ENCODE peak calls at places on chromosomes 1 and 21, in ten cellular contexts. One of them, this sample, is unnamed.

GRCh38 chr1:99180343-99180808 is 83.9 kb upstream of the PLPPR4 start:
- DNase-seq in M059J: peak
- DNase-seq in stimulated activated CD4-positive, alpha-beta T cell treated with anti-CD3 and anti-CD28 coated beads, Interleukin-1b, Interleukin-23, amount 100 ng/mL, for 48 hours: peak
- DNase-seq in spleen: no peak
- DNase-seq in H7: peak
- DNase-seq in GM04504: peak
- DNase-seq in CD4-positive, alpha-beta T cell: peak
- DNase-seq in glutamatergic neuron: peak
- DNase-seq in HTR-8/SVneo: peak
- DNase-seq in epithelial cell of esophagus: peak
- DNase-seq in this sample: peak

GRCh38 chr1:221543529-221544120 is 198.3 kb downstream of the DUSP10 start:
- DNase-seq in M059J: peak
- DNase-seq in stimulated activated CD4-positive, alpha-beta T cell treated with anti-CD3 and anti-CD28 coated beads, Interleukin-1b, Interleukin-23, amount 100 ng/mL, for 48 hours: no peak
- DNase-seq in spleen: no peak
- DNase-seq in H7: peak
- DNase-seq in GM04504: no peak
- DNase-seq in CD4-positive, alpha-beta T cell: no peak
- DNase-seq in glutamatergic neuron: no peak
- DNase-seq in HTR-8/SVneo: peak
- DNase-seq in epithelial cell of esophagus: peak
- DNase-seq in this sample: no peak

GRCh38 chr1:214416417-214417212 is 134.8 kb downstream of the PTPN14 start:
- DNase-seq in M059J: peak
- DNase-seq in stimulated activated CD4-positive, alpha-beta T cell treated with anti-CD3 and anti-CD28 coated beads, Interleukin-1b, Interleukin-23, amount 100 ng/mL, for 48 hours: no peak
- DNase-seq in spleen: no peak
- DNase-seq in H7: no peak
- DNase-seq in GM04504: no peak
- DNase-seq in CD4-positive, alpha-beta T cell: no peak
- DNase-seq in glutamatergic neuron: no peak
- DNase-seq in HTR-8/SVneo: no peak
- DNase-seq in epithelial cell of esophagus: peak
- DNase-seq in this sample: no peak

GRCh38 chr1:109775408-109775807 is 11.7 kb upstream of the EPS8L3 start:
- DNase-seq in M059J: peak
- DNase-seq in stimulated activated CD4-positive, alpha-beta T cell treated with anti-CD3 and anti-CD28 coated beads, Interleukin-1b, Interleukin-23, amount 100 ng/mL, for 48 hours: no peak
- DNase-seq in spleen: no peak
- DNase-seq in H7: no peak
- DNase-seq in GM04504: no peak
- DNase-seq in CD4-positive, alpha-beta T cell: no peak
- DNase-seq in glutamatergic neuron: no peak
- DNase-seq in HTR-8/SVneo: no peak
- DNase-seq in epithelial cell of esophagus: no peak
- DNase-seq in this sample: no peak

GRCh38 chr21:14480601-14481000 is 65.5 kb downstream of the SAMSN1 start:
- DNase-seq in M059J: no peak
- DNase-seq in stimulated activated CD4-positive, alpha-beta T cell treated with anti-CD3 and anti-CD28 coated beads, Interleukin-1b, Interleukin-23, amount 100 ng/mL, for 48 hours: no peak
- DNase-seq in spleen: no peak
- DNase-seq in H7: no peak
- DNase-seq in GM04504: no peak
- DNase-seq in CD4-positive, alpha-beta T cell: no peak
- DNase-seq in glutamatergic neuron: no peak
- DNase-seq in HTR-8/SVneo: no peak
- DNase-seq in epithelial cell of esophagus: peak
- DNase-seq in this sample: no peak

GRCh38 chr1:54794401-54795099 is 6.6 kb downstream of the TTC22 start:
- DNase-seq in M059J: peak
- DNase-seq in stimulated activated CD4-positive, alpha-beta T cell treated with anti-CD3 and anti-CD28 coated beads, Interleukin-1b, Interleukin-23, amount 100 ng/mL, for 48 hours: no peak
- DNase-seq in spleen: peak
- DNase-seq in H7: no peak
- DNase-seq in GM04504: no peak
- DNase-seq in CD4-positive, alpha-beta T cell: no peak
- DNase-seq in glutamatergic neuron: no peak
- DNase-seq in HTR-8/SVneo: peak
- DNase-seq in epithelial cell of esophagus: peak
- DNase-seq in this sample: no peak

GRCh38 chr1:41768538-41768937 is 150.2 kb downstream of the HIVEP3 start:
- DNase-seq in M059J: no peak
- DNase-seq in stimulated activated CD4-positive, alpha-beta T cell treated with anti-CD3 and anti-CD28 coated beads, Interleukin-1b, Interleukin-23, amount 100 ng/mL, for 48 hours: no peak
- DNase-seq in spleen: no peak
- DNase-seq in H7: no peak
- DNase-seq in GM04504: no peak
- DNase-seq in CD4-positive, alpha-beta T cell: no peak
- DNase-seq in glutamatergic neuron: no peak
- DNase-seq in HTR-8/SVneo: no peak
- DNase-seq in epithelial cell of esophagus: no peak
- DNase-seq in this sample: no peak

GRCh38 chr1:188128761-188129160 is 1300.0 kb downstream of the PLA2G4A start:
- DNase-seq in M059J: peak
- DNase-seq in stimulated activated CD4-positive, alpha-beta T cell treated with anti-CD3 and anti-CD28 coated beads, Interleukin-1b, Interleukin-23, amount 100 ng/mL, for 48 hours: no peak
- DNase-seq in spleen: peak
- DNase-seq in H7: peak
- DNase-seq in GM04504: no peak
- DNase-seq in CD4-positive, alpha-beta T cell: no peak
- DNase-seq in glutamatergic neuron: no peak
- DNase-seq in HTR-8/SVneo: peak
- DNase-seq in epithelial cell of esophagus: peak
- DNase-seq in this sample: no peak

GRCh38 chr1:63864224-63864623 is 90.4 kb downstream of the ROR1 start:
- DNase-seq in M059J: no peak
- DNase-seq in stimulated activated CD4-positive, alpha-beta T cell treated with anti-CD3 and anti-CD28 coated beads, Interleukin-1b, Interleukin-23, amount 100 ng/mL, for 48 hours: no peak
- DNase-seq in spleen: no peak
- DNase-seq in H7: no peak
- DNase-seq in GM04504: no peak
- DNase-seq in CD4-positive, alpha-beta T cell: no peak
- DNase-seq in glutamatergic neuron: no peak
- DNase-seq in HTR-8/SVneo: no peak
- DNase-seq in epithelial cell of esophagus: peak
- DNase-seq in this sample: no peak

GRCh38 chr1:27102707-27103468 is 52.0 kb downstream of the SLC9A1 start:
- DNase-seq in M059J: peak
- DNase-seq in stimulated activated CD4-positive, alpha-beta T cell treated with anti-CD3 and anti-CD28 coated beads, Interleukin-1b, Interleukin-23, amount 100 ng/mL, for 48 hours: peak
- DNase-seq in spleen: peak
- DNase-seq in H7: peak
- DNase-seq in GM04504: no peak
- DNase-seq in CD4-positive, alpha-beta T cell: peak
- DNase-seq in glutamatergic neuron: peak
- DNase-seq in HTR-8/SVneo: peak
- DNase-seq in epithelial cell of esophagus: peak
- DNase-seq in this sample: peak

GRCh38 chr1:2560299-2561073 is 4.3 kb downstream of the TNFRSF14 start:
- DNase-seq in M059J: no peak
- DNase-seq in stimulated activated CD4-positive, alpha-beta T cell treated with anti-CD3 and anti-CD28 coated beads, Interleukin-1b, Interleukin-23, amount 100 ng/mL, for 48 hours: no peak
- DNase-seq in spleen: no peak
- DNase-seq in H7: peak
- DNase-seq in GM04504: no peak
- DNase-seq in CD4-positive, alpha-beta T cell: no peak
- DNase-seq in glutamatergic neuron: no peak
- DNase-seq in HTR-8/SVneo: no peak
- DNase-seq in epithelial cell of esophagus: no peak
- DNase-seq in this sample: no peak